ENCODE peak calls at places on chromosome X, in ten cellular contexts. Y, C, A, R, J, K, Z, B, S and W are unnamed samples.

GRCh38 chrX:72479324-72480274 is 93.0 kb downstream of the HDAC8 start:
- DNase-seq in S (no peak), R (no peak), B (no peak), A (no peak), K (no peak), J (no peak), Z (no peak), Y (no peak), C (peak; percentile 1), W (no peak)

GRCh38 chrX:49077941-49078340 is 1.7 kb downstream of the WDR45 start:
- DNase-seq in C (no peak), K (no peak), Y (no peak), S (no peak), B (no peak), A (no peak), Z (no peak), R (no peak), J (no peak), W (no peak)

GRCh38 chrX:20320461-20321159 is 53.9 kb upstream of the RPS6KA3 start:
- DNase-seq in R (no peak), B (no peak), S (no peak), Y (peak; percentile 4), K (no peak), C (no peak), A (no peak), J (no peak), Z (no peak), W (no peak)

GRCh38 chrX:10282490-10282889 is 125.7 kb downstream of the CLCN4 start:
- DNase-seq in K (peak; percentile 10), S (no peak), R (no peak), A (no peak), Z (no peak), J (no peak), Y (no peak), C (no peak), B (no peak), W (no peak)

GRCh38 chrX:47501226-47502071 is 18.4 kb upstream of the ZNF41 start:
- DNase-seq in J (no peak), Z (peak; percentile 77), K (no peak), R (no peak), C (peak; percentile 37), S (no peak), B (no peak), Y (no peak), A (no peak), W (no peak)

GRCh38 chrX:86021652-86022289 is 25.6 kb downstream of the CHM start:
- DNase-seq in C (no peak), A (no peak), J (no peak), S (no peak), K (no peak), Y (no peak), R (no peak), B (no peak), Z (no peak), W (no peak)

GRCh38 chrX:55486736-55487135 is 2.9 kb downstream of the USP51 start:
- DNase-seq in Y (no peak), K (no peak), R (no peak), A (no peak), S (peak; percentile 38), Z (peak; percentile 52), J (peak; percentile 58), B (no peak), C (no peak), W (no peak)

GRCh38 chrX:108177321-108177990 is 85.9 kb downstream of the ATG4A start:
- DNase-seq in C (peak; percentile 88), Z (no peak), A (no peak), Y (no peak), S (no peak), K (peak; percentile 22), R (no peak), J (no peak), B (no peak), W (no peak)

GRCh38 chrX:40142417-40142816 is 44.7 kb upstream of the BCOR start:
- DNase-seq in J (no peak), B (no peak), R (no peak), Z (no peak), K (no peak), A (no peak), Y (no peak), S (no peak), C (no peak), W (no peak)

GRCh38 chrX:139204576-139204902 is 326.0 kb upstream of the F9 start:
- DNase-seq in B (no peak), S (no peak), Z (no peak), R (no peak), A (no peak), C (no peak), Y (no peak), J (no peak), K (no peak), W (no peak)

GRCh38 chrX:74458738-74459137 is 37.4 kb downstream of the SLC16A2 start:
- DNase-seq in C (no peak), J (no peak), Y (no peak), B (peak; percentile 43), R (no peak), Z (peak; percentile 70), S (no peak), K (peak; percentile 42), A (peak; percentile 53), W (no peak)

GRCh38 chrX:3142259-3143042 is 101.2 kb downstream of the ARSF start:
- DNase-seq in S (no peak), K (no peak), A (no peak), C (no peak), R (no peak), Y (no peak), B (no peak), Z (no peak), J (no peak), W (no peak)

GRCh38 chrX:115525486-115525885 is 35.5 kb upstream of the PLS3 start:
- DNase-seq in Y (no peak), S (no peak), K (no peak), R (no peak), B (no peak), Z (no peak), A (no peak), J (no peak), C (no peak), W (no peak)